ENCODE peak calls at places on chromosomes 1 and 21, in four cellular contexts. One of them, this sample, is unnamed.

GRCh38 chr1:3420218-3420951 is 34.1 kb upstream of the ARHGEF16 start:
- DNase-seq in upper lobe of right lung: no peak
- DNase-seq in ovary: no peak
- DNase-seq in brain microvascular endothelial cell: no peak
- DNase-seq in this sample: no peak

GRCh38 chr1:166933137-166933536 is 42.2 kb downstream of the ILDR2 start:
- DNase-seq in upper lobe of right lung: no peak
- DNase-seq in ovary: no peak
- DNase-seq in brain microvascular endothelial cell: no peak
- DNase-seq in this sample: no peak

GRCh38 chr1:198245379-198245778 is 88.6 kb downstream of the NEK7 start:
- DNase-seq in upper lobe of right lung: no peak
- DNase-seq in ovary: no peak
- DNase-seq in brain microvascular endothelial cell: no peak
- DNase-seq in this sample: no peak

GRCh38 chr1:234260578-234260977 is 112.7 kb upstream of the COA6 start:
- DNase-seq in upper lobe of right lung: no peak
- DNase-seq in ovary: no peak
- DNase-seq in brain microvascular endothelial cell: no peak
- DNase-seq in this sample: no peak

GRCh38 chr1:68178821-68179490 is 53.4 kb downstream of the WLS start:
- DNase-seq in upper lobe of right lung: no peak
- DNase-seq in ovary: no peak
- DNase-seq in brain microvascular endothelial cell: peak; percentile 51
- DNase-seq in this sample: no peak

GRCh38 chr1:184494929-184495328 is 108.1 kb downstream of the C1orf21 start:
- DNase-seq in upper lobe of right lung: no peak
- DNase-seq in ovary: no peak
- DNase-seq in brain microvascular endothelial cell: no peak
- DNase-seq in this sample: no peak

GRCh38 chr21:35257413-35257812 is 208.3 kb upstream of the RUNX1 start:
- DNase-seq in upper lobe of right lung: no peak
- DNase-seq in ovary: peak; percentile 47
- DNase-seq in brain microvascular endothelial cell: peak; percentile 96
- DNase-seq in this sample: peak; percentile 90

GRCh38 chr21:42582422-42583149 is 68.9 kb downstream of the SLC37A1 start:
- DNase-seq in upper lobe of right lung: no peak
- DNase-seq in ovary: no peak
- DNase-seq in brain microvascular endothelial cell: no peak
- DNase-seq in this sample: no peak

GRCh38 chr1:61297887-61298286 is 215.5 kb downstream of the NFIA start:
- DNase-seq in upper lobe of right lung: no peak
- DNase-seq in ovary: no peak
- DNase-seq in brain microvascular endothelial cell: no peak
- DNase-seq in this sample: no peak

DNA sequence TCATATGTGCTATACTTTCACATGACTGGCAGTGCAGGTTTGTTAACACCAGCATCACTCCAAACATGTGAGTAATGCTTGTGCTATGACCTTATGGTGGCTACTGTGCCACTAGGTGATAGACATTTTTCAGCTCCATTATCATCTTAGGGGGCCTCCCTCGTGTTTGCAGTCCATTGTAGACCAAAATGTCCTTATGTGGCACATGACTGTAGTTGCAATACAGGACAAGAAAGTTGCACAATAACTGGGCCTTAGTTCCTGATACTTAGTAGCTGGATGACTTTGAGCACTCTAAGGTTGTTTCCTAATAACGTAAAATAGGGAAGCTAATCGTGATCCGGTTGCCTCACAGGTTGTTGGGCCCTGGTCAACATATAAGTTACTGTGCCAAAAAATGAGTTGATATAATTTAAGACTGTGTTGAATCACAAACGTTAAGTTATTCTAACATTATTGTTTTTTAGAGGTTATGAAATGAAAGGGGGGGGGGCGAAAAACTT is 511 bp upstream of the SNX27 start:
- DNase-seq in upper lobe of right lung: no peak
- DNase-seq in ovary: no peak
- DNase-seq in brain microvascular endothelial cell: peak; percentile 34
- DNase-seq in this sample: no peak
- H3K4me3 ChIP-seq in upper lobe of right lung: peak overlapping the region; percentile 93
- H3K4me3 ChIP-seq in ovary: peak overlapping the region; percentile 96
- H3K4me3 ChIP-seq in brain microvascular endothelial cell: no peak overlapping the region
- H3K4me3 ChIP-seq in this sample: peak overlapping the region; percentile 80

GRCh38 chr1:25039229-25039628 is 109.2 kb upstream of the RUNX3 start:
- DNase-seq in upper lobe of right lung: no peak
- DNase-seq in ovary: no peak
- DNase-seq in brain microvascular endothelial cell: no peak
- DNase-seq in this sample: no peak
- TF ChIP-seq CTCF in upper lobe of right lung: no peak
- TF ChIP-seq CTCF in ovary: no peak
- TF ChIP-seq CTCF in brain microvascular endothelial cell: peak; percentile 60
- TF ChIP-seq CTCF in this sample: peak; percentile 6

GRCh38 chr1:190474587-190475305 is 2.9 kb downstream of the BRINP3 start:
- DNase-seq in upper lobe of right lung: no peak
- DNase-seq in ovary: no peak
- DNase-seq in brain microvascular endothelial cell: no peak
- DNase-seq in this sample: no peak
- H3K4me3 ChIP-seq in upper lobe of right lung: no peak overlapping the region
- H3K4me3 ChIP-seq in ovary: peak overlapping the region; percentile 13
- H3K4me3 ChIP-seq in brain microvascular endothelial cell: peak overlapping the region; percentile 57
- H3K4me3 ChIP-seq in this sample: peak overlapping the region; percentile 51

GRCh38 chr1:958823-959729 is at the start of gene NOC2L:
- DNase-seq in upper lobe of right lung: peak; percentile 97
- DNase-seq in ovary: peak; percentile 94
- DNase-seq in brain microvascular endothelial cell: peak; percentile 81
- DNase-seq in this sample: peak; percentile 42
- TF ChIP-seq CTCF in upper lobe of right lung: no peak
- TF ChIP-seq CTCF in ovary: no peak
- TF ChIP-seq CTCF in brain microvascular endothelial cell: no peak
- TF ChIP-seq CTCF in this sample: no peak

GRCh38 chr21:38807481-38807880 is 1.8 kb downstream of the ETS2 start:
- DNase-seq in upper lobe of right lung: no peak
- DNase-seq in ovary: no peak
- DNase-seq in brain microvascular endothelial cell: no peak
- DNase-seq in this sample: no peak
- H3K4me3 ChIP-seq in upper lobe of right lung: peak overlapping the region; percentile 99
- H3K4me3 ChIP-seq in ovary: peak overlapping the region; percentile 97
- H3K4me3 ChIP-seq in brain microvascular endothelial cell: peak overlapping the region; percentile 81
- H3K4me3 ChIP-seq in this sample: peak overlapping the region; percentile 86

DNA sequence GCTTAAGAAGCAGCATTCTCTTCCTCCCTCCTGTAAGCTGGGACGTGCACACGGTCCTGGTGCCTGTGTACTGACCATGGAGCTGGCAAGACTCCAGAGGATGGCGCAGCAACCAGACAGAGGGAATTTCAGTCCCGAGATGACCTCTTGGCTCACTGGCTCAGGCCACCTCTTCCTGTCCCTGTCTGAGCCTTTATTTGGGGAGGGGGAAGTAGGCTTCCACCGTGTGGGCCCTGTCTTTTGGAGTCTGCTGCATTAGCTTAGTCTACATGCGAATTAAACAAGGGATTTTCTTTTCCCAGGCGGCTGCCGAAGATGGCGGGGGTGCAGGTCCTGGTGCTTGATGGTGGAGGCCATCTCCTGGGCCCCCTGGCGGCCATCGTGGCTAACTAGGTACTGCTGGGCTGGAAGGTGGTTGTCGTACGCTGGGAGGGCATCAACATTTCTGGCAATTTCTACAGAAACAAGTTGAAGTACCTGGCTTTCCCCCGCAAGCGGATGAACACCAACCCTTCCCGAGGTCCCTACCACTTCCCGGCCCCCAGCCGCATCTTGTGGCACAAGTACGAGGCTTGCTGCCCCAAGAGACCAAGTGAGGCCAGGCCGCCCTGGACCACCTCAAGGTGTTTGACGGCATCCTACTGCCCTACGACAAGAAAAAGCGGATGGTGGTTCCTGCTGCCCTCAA is 10.2 kb downstream of the IL24 start:
- DNase-seq in upper lobe of right lung: no peak
- DNase-seq in ovary: no peak
- DNase-seq in brain microvascular endothelial cell: no peak
- DNase-seq in this sample: no peak
- TF ChIP-seq CTCF in upper lobe of right lung: no peak
- TF ChIP-seq CTCF in ovary: no peak
- TF ChIP-seq CTCF in brain microvascular endothelial cell: peak; percentile 50
- TF ChIP-seq CTCF in this sample: peak; percentile 5

GRCh38 chr1:90723561-90724108 is 6.5 kb upstream of the BARHL2 start:
- DNase-seq in upper lobe of right lung: no peak
- DNase-seq in ovary: no peak
- DNase-seq in brain microvascular endothelial cell: no peak
- DNase-seq in this sample: no peak
- H3K4me3 ChIP-seq in upper lobe of right lung: peak overlapping the region; percentile 39
- H3K4me3 ChIP-seq in ovary: peak overlapping the region; percentile 16
- H3K4me3 ChIP-seq in brain microvascular endothelial cell: no peak overlapping the region
- H3K4me3 ChIP-seq in this sample: no peak overlapping the region

DNA sequence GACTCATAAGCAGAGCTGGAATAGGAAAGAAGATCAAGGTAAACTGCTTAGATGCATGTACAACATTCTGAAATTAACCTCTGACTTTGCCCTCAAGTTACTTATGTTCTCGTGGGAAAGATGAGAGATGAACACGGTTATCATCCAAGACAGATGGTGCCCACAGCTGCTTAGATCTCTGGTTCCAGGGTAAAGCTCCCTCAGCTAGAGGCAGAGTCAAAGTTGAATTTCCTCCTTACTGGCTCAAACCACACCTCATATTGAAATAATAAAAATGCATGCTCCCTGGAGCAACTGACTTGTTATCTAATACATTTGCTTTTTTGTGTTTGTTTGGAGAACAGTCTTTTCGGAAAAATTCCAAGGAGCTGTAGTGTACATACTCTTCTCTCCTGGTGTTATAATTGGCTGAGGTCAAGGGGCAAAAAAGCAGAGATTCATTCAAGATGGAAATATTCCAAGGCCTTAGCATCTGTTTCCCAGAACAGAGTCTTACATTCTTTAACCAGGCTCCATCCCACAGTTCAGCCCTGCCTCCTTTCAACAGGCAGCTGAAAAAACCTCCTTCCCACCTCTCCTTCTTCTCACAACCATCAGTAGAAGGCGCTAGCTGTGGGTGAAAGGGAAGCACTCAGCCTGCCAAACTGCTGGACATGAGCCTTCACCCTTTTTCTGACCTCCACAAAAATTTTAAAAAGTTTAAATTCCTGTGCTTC is 43.6 kb upstream of the FMO2 start:
- DNase-seq in upper lobe of right lung: no peak
- DNase-seq in ovary: peak; percentile 57
- DNase-seq in brain microvascular endothelial cell: peak; percentile 73
- DNase-seq in this sample: peak; percentile 99
- TF ChIP-seq CTCF in upper lobe of right lung: peak; percentile 32
- TF ChIP-seq CTCF in ovary: no peak
- TF ChIP-seq CTCF in brain microvascular endothelial cell: peak; percentile 41
- TF ChIP-seq CTCF in this sample: peak; percentile 73

GRCh38 chr1:207336559-207337467 is 15.3 kb downstream of the CD55 start:
- DNase-seq in upper lobe of right lung: no peak
- DNase-seq in ovary: no peak
- DNase-seq in brain microvascular endothelial cell: peak; percentile 45
- DNase-seq in this sample: no peak

GRCh38 chr1:207333620-207334019 is 12.1 kb downstream of the CD55 start:
- DNase-seq in upper lobe of right lung: no peak
- DNase-seq in ovary: no peak
- DNase-seq in brain microvascular endothelial cell: no peak
- DNase-seq in this sample: no peak

GRCh38 chr1:207335695-207336363 is 14.4 kb downstream of the CD55 start:
- DNase-seq in upper lobe of right lung: no peak
- DNase-seq in ovary: no peak
- DNase-seq in brain microvascular endothelial cell: no peak
- DNase-seq in this sample: no peak
- H3K4me3 ChIP-seq in upper lobe of right lung: no peak overlapping the region
- H3K4me3 ChIP-seq in ovary: no peak overlapping the region
- H3K4me3 ChIP-seq in brain microvascular endothelial cell: no peak overlapping the region
- H3K4me3 ChIP-seq in this sample: no peak overlapping the region

GRCh38 chr1:105208581-105208980 is 1458.9 kb downstream of the AMY1C start:
- DNase-seq in upper lobe of right lung: no peak
- DNase-seq in ovary: no peak
- DNase-seq in brain microvascular endothelial cell: no peak
- DNase-seq in this sample: no peak

GRCh38 chr1:105204836-105205371 is 1455.2 kb downstream of the AMY1C start:
- DNase-seq in upper lobe of right lung: no peak
- DNase-seq in ovary: no peak
- DNase-seq in brain microvascular endothelial cell: no peak
- DNase-seq in this sample: no peak

DNA sequence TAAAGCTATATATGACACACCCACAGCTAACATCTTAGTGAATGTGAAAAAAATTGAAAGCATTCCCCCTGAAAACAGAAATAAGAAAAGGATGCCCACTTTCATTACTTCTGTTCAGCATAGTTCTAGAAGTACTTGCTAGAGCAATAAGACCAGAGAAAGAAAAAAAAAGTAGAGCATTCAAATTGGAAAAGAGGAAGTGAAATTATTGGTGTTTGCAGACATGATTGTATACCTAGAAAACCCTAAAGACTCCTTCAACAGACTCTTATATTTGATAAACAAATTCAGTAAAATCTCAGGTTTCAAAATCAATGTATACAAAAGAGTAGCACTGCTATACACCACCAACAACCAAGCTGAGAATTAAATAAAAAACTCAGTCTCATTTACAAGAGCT is 1461.0 kb downstream of the AMY1C start:
- DNase-seq in upper lobe of right lung: no peak
- DNase-seq in ovary: no peak
- DNase-seq in brain microvascular endothelial cell: no peak
- DNase-seq in this sample: no peak
- TF ChIP-seq CTCF in upper lobe of right lung: no peak
- TF ChIP-seq CTCF in ovary: no peak
- TF ChIP-seq CTCF in brain microvascular endothelial cell: no peak
- TF ChIP-seq CTCF in this sample: no peak